ENCODE peak calls at places on chromosomes 7 and 10, in seven cellular contexts. A is pancreas; G is GM20000; B is activated effector memory CD4-positive, alpha-beta T cell treated with Interleukin-2 at 50 U/mL for 16 hours; K is germinal center; E is stimulated activated CD4-positive, alpha-beta T cell treated with anti-CD3 and anti-CD28 coated beads, Interleukin-4, amount 100 ng/mL, for 48 hours; F is EL. X is an unnamed sample.

GRCh38 chr7:24025094-24025493 is 258.9 kb upstream of the NPY start:
- DNase-seq in A (no peak), G (no peak), B (no peak), K (no peak), E (no peak), F (peak; percentile 58), X (no peak)

GRCh38 chr7:32019008-32019578 is 51.1 kb downstream of the PDE1C start:
- DNase-seq in A (no peak), G (no peak), B (no peak), K (no peak), E (no peak), F (peak; percentile 44), X (no peak)

GRCh38 chr7:30144659-30145321 is 10.0 kb downstream of the MTURN start:
- DNase-seq in A (no peak), G (no peak), B (no peak), K (no peak), E (no peak), F (no peak), X (no peak)

GRCh38 chr10:11535376-11535959 is 76.0 kb downstream of the USP6NL start:
- DNase-seq in A (no peak), G (peak; percentile 14), B (no peak), K (peak; percentile 57), E (no peak), F (no peak), X (no peak)

GRCh38 chr7:24908166-24908565 is 71.8 kb downstream of the OSBPL3 start:
- DNase-seq in A (no peak), G (no peak), B (no peak), K (no peak), E (no peak), F (no peak), X (no peak)

GRCh38 chr10:124320778-124321432 is 97.8 kb downstream of the OAT start:
- DNase-seq in A (no peak), G (no peak), B (no peak), K (no peak), E (no peak), F (no peak), X (no peak)

GRCh38 chr10:3139135-3139910 is 33.3 kb downstream of the PITRM1 start:
- DNase-seq in A (no peak), G (no peak), B (no peak), K (no peak), E (no peak), F (no peak), X (no peak)

GRCh38 chr10:13496164-13496563 is 32.6 kb downstream of the BEND7 start:
- DNase-seq in A (no peak), G (no peak), B (no peak), K (no peak), E (no peak), F (no peak), X (no peak)

GRCh38 chr10:83917519-83918506 is 221.5 kb upstream of the GHITM start:
- DNase-seq in A (no peak), G (peak; percentile 29), B (no peak), K (peak; percentile 24), E (peak; percentile 1), F (no peak), X (peak; percentile 44)

GRCh38 chr7:12716134-12716667 is 28.8 kb downstream of the ARL4A start:
- DNase-seq in A (no peak), G (no peak), B (no peak), K (no peak), E (no peak), F (no peak), X (no peak)

GRCh38 chr7:23598321-23598720 is 1.1 kb downstream of the CCDC126 start:
- DNase-seq in A (no peak), G (no peak), B (no peak), K (no peak), E (no peak), F (no peak), X (no peak)

GRCh38 chr7:91031757-91032156 is 232.5 kb upstream of the FZD1 start:
- DNase-seq in A (no peak), G (no peak), B (no peak), K (no peak), E (no peak), F (no peak), X (no peak)

GRCh38 chr7:78571292-78571691 is 772.7 kb downstream of the PHTF2 start:
- DNase-seq in A (no peak), G (no peak), B (no peak), K (no peak), E (no peak), F (no peak), X (no peak)

GRCh38 chr7:103912906-103913610 is 76.4 kb downstream of the RELN start:
- DNase-seq in A (no peak), G (no peak), B (no peak), K (no peak), E (no peak), F (peak; percentile 12), X (no peak)

GRCh38 chr10:58513189-58514101 is 773 bp downstream of the BICC1 start:
- DNase-seq in A (peak; percentile 72), G (peak; percentile 23), B (no peak), K (peak; percentile 3), E (no peak), F (peak; percentile 95), X (peak; percentile 33)

GRCh38 chr10:6995846-6996245 is 415.0 kb downstream of the SFMBT2 start:
- DNase-seq in A (no peak), G (no peak), B (no peak), K (no peak), E (no peak), F (peak; percentile 1), X (no peak)

GRCh38 chr10:73801253-73801590 is 10.2 kb downstream of the NDST2 start:
- DNase-seq in A (no peak), G (no peak), B (no peak), K (no peak), E (no peak), F (no peak), X (no peak)

GRCh38 chr7:150329331-150330106 is 6.2 kb upstream of the ACTR3C start:
- DNase-seq in A (peak; percentile 79), G (no peak), B (no peak), K (no peak), E (no peak), F (no peak), X (no peak)

GRCh38 chr10:34791228-34791627 is 23.9 kb downstream of the PARD3 start:
- DNase-seq in A (no peak), G (no peak), B (no peak), K (no peak), E (no peak), F (no peak), X (no peak)

GRCh38 chr7:101399759-101400158 is 37.1 kb downstream of the COL26A1 start:
- DNase-seq in A (no peak), G (no peak), B (no peak), K (no peak), E (no peak), F (peak; percentile 44), X (no peak)

GRCh38 chr7:17661982-17662585 is 278.2 kb downstream of the SNX13 start:
- DNase-seq in A (no peak), G (no peak), B (no peak), K (no peak), E (no peak), F (no peak), X (no peak)